ENCODE peak calls at places on chromosomes 6 and 20, in four cellular contexts. W is coronary artery, Y is thoracic aorta, D is stomach. V is an unnamed sample.

GRCh38 chr20:40797425-40797824 is 108.4 kb upstream of the MAFB start:
- DNase-seq in W (no peak), Y (no peak), D (peak), V (no peak)

GRCh38 chr6:31582230-31582601 is at the start of gene LTB:
- DNase-seq in W (no peak), Y (no peak), D (no peak), V (no peak)

GRCh38 chr20:45394221-45395113 is 13.6 kb upstream of the DBNDD2 start:
- DNase-seq in W (no peak), Y (no peak), D (no peak), V (no peak)

GRCh38 chr20:46253391-46253790 is 54.9 kb downstream of the CDH22 start:
- DNase-seq in W (no peak), Y (no peak), D (peak), V (no peak)

GRCh38 chr6:31438677-31439076 is 35.3 kb downstream of the MICA start:
- DNase-seq in W (no peak), Y (no peak), D (no peak), V (no peak)

GRCh38 chr6:47484616-47485015 is 7.0 kb downstream of the CD2AP start:
- DNase-seq in W (no peak), Y (no peak), D (no peak), V (no peak)

GRCh38 chr20:54633903-54634302 is 158.5 kb downstream of the DOK5 start:
- DNase-seq in W (no peak), Y (no peak), D (no peak), V (no peak)

GRCh38 chr6:20811112-20811746 is 277.0 kb downstream of the CDKAL1 start:
- DNase-seq in W (no peak), Y (no peak), D (no peak), V (no peak)

GRCh38 chr20:2794866-2795447 is 5.5 kb downstream of the CPXM1 start:
- DNase-seq in W (no peak), Y (no peak), D (no peak), V (no peak)

GRCh38 chr6:70415660-70416059 is 2.4 kb downstream of the FAM135A start:
- DNase-seq in W (no peak), Y (no peak), D (no peak), V (no peak)

GRCh38 chr20:21322921-21323321 is 19.8 kb downstream of the XRN2 start:
- DNase-seq in W (no peak), Y (no peak), D (no peak), V (no peak)

GRCh38 chr6:8530775-8531435 is 95.6 kb upstream of the SLC35B3 start:
- DNase-seq in W (no peak), Y (no peak), D (no peak), V (no peak)

GRCh38 chr6:12112540-12113189 is 100.6 kb downstream of the HIVEP1 start:
- DNase-seq in W (no peak), Y (no peak), D (no peak), V (no peak)

GRCh38 chr20:57987659-57988058 is 240.8 kb downstream of the ANKRD60 start:
- DNase-seq in W (no peak), Y (no peak), D (no peak), V (no peak)
- H3K27ac ChIP-seq in W (no peak), Y (no peak), D (no peak), V (no peak)

DNA sequence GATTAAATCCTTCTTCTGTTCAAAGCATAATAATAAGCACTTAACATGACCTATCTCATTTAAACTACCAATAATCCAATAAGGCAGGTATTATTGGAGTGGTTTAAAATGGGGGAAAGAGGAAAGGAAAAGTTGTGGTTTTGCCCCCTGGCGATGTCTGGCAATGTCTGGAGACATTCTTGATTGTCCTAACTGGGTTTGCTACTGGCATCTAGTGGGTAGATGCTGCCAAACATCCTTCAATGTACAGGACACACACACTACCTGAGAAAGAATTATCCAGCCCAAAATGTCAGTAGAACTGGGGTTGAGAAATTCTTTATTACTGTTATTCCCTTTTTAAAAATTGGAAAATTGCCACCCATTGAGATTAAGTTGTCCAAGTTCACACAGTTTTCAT is 25.2 kb upstream of the SRSF6 start:
- DNase-seq in W (no peak), Y (no peak), D (no peak), V (no peak)
- H3K27ac ChIP-seq in W (no peak), Y (no peak), D (no peak), V (no peak)

GRCh38 chr20:62486431-62486954 is 10.7 kb upstream of the GATA5 start:
- DNase-seq in W (no peak), Y (no peak), D (peak), V (no peak)

GRCh38 chr20:62484478-62484877 is 8.7 kb upstream of the GATA5 start:
- DNase-seq in W (no peak), Y (no peak), D (no peak), V (no peak)

GRCh38 chr20:62483613-62484468 is 8.0 kb upstream of the GATA5 start:
- DNase-seq in W (no peak), Y (no peak), D (no peak), V (no peak)

GRCh38 chr20:62485701-62486089 is 9.9 kb upstream of the GATA5 start:
- DNase-seq in W (no peak), Y (no peak), D (no peak), V (no peak)

DNA sequence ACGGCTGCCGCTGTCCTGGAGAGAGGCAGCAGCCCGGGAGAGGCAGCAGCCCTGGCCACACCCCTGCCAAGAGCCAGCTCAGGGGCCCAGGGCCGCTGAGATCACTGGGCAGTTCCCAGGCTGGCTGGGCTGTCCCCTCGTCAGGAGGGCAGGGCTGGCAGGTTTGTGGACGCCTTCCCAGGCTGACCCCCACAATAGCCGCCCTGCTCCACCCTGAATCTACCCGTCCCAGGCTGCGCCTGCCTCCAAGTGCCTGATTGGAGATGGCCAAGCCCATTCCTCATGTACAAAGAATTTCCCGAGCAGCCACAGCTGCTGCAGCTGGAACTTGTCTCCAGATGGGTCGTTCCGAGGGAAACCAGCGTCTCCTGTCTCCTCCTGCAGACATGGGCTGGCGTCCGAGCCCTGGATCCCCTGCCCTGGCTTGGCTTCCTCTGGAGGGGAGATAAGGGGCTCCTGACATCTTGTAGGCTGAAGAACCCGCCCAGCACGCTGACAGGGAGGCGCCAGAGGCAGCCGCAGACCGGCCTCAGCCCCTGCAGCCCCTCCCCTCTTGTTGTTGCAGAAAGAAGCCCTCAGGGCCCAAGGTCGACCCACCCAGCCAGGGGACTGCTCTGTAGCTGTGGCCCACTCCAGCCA is 9.4 kb upstream of the GATA5 start:
- DNase-seq in W (no peak), Y (no peak), D (peak), V (no peak)
- H3K27ac ChIP-seq in W (no peak), Y (no peak), D (peak), V (no peak)

GRCh38 chr20:36113015-36113414 is 41.5 kb upstream of the EPB41L1 start:
- DNase-seq in W (no peak), Y (no peak), D (no peak), V (no peak)
- H3K27ac ChIP-seq in W (peak), Y (no peak), D (peak), V (no peak)

GRCh38 chr6:151065027-151065815 is 174.5 kb upstream of the AKAP12 start:
- DNase-seq in W (no peak), Y (no peak), D (no peak), V (peak)
- H3K27ac ChIP-seq in W (peak), Y (no peak), D (no peak), V (peak)

DNA sequence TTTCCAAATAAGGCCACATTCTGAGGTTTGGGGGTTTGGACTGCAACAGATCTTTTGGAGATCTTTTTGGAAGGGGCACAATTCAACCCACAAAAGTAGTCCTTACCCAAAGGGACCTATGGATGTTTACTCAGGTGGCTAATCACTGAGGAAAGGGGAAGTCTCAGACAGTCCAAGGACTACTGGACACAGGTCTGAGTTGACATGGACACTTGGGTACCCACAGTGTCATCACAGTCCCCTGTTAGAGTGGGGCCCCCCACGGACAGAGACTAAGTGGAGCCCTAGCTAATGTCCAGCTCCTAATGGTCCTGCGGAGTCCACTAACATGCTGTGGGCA is 101.6 kb downstream of the LY86 start:
- DNase-seq in W (no peak), Y (no peak), D (no peak), V (no peak)
- H3K27ac ChIP-seq in W (peak), Y (no peak), D (peak), V (no peak)

GRCh38 chr6:105780146-105780860 is 305.8 kb upstream of the PRDM1 start:
- DNase-seq in W (no peak), Y (no peak), D (no peak), V (no peak)
- H3K27ac ChIP-seq in W (no peak), Y (no peak), D (no peak), V (no peak)

GRCh38 chr6:117495873-117496272 is 13.4 kb downstream of the DCBLD1 start:
- DNase-seq in W (no peak), Y (no peak), D (no peak), V (no peak)

GRCh38 chr6:117495425-117495824 is 13.0 kb downstream of the DCBLD1 start:
- DNase-seq in W (no peak), Y (no peak), D (no peak), V (no peak)

GRCh38 chr6:117493470-117493869 is 11.0 kb downstream of the DCBLD1 start:
- DNase-seq in W (no peak), Y (no peak), D (no peak), V (no peak)

GRCh38 chr6:117494694-117495318 is 12.3 kb downstream of the DCBLD1 start:
- DNase-seq in W (no peak), Y (no peak), D (no peak), V (no peak)

DNA sequence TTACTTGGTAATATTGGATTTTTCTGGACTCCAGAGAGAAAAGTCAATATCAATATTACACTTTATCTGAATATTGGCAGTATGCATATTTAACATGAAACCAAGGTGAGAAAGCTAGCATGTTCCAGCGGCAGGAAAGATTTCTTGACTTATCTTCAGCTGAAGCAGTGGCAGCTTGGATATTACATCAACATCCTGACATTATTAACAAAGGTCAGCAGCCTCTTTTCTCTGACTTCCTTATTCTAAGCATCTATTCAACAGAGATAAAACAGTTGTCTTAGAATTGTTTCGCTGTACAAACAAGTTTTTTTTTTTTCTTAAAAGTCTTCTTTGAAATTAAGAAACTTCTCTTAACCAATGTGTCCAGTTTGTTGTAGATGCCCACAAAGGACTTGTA is 11.8 kb downstream of the DCBLD1 start:
- DNase-seq in W (no peak), Y (no peak), D (no peak), V (no peak)
- H3K27ac ChIP-seq in W (no peak), Y (no peak), D (no peak), V (no peak)

GRCh38 chr6:72622094-72622540 is 253 bp downstream of the KCNQ5 start:
- DNase-seq in W (peak), Y (no peak), D (peak), V (peak)
- H3K27ac ChIP-seq in W (peak), Y (peak), D (no peak), V (peak)